ENCODE peak calls at places on chromosome 7, in eight cellular contexts. J, A, R, Y, L, B, V and F are unnamed samples.

GRCh38 chr7:151836191-151836926 is 40.6 kb downstream of the PRKAG2 start:
- DNase-seq in V (no peak), B (no peak), R (no peak), Y (no peak), L (no peak), J (no peak), A (no peak), F (peak; percentile 36)

GRCh38 chr7:132394283-132395003 is 181.8 kb downstream of the PLXNA4 start:
- DNase-seq in J (no peak), L (no peak), A (peak; percentile 31), B (peak; percentile 22), Y (no peak), R (peak; percentile 36), V (peak; percentile 47), F (no peak)

GRCh38 chr7:30992414-30992813 is 28.7 kb downstream of the GHRHR start:
- DNase-seq in R (no peak), V (no peak), A (no peak), Y (no peak), J (no peak), B (no peak), L (no peak), F (no peak)

GRCh38 chr7:155183655-155184054 is 113.5 kb downstream of the HTR5A start:
- DNase-seq in A (no peak), L (no peak), B (no peak), Y (no peak), J (no peak), V (no peak), R (no peak), F (no peak)

GRCh38 chr7:26374665-26375373 is 83.2 kb downstream of the SNX10 start:
- DNase-seq in B (no peak), V (no peak), L (no peak), A (no peak), Y (no peak), R (no peak), J (no peak), F (no peak)

GRCh38 chr7:45582868-45583277 is 8.7 kb downstream of the ADCY1 start:
- DNase-seq in A (no peak), J (no peak), B (no peak), Y (no peak), V (peak; percentile 57), L (peak; percentile 78), R (no peak), F (no peak)

GRCh38 chr7:100220833-100221718 is 1.3 kb downstream of the PVRIG start:
- DNase-seq in L (no peak), B (no peak), Y (no peak), R (peak; percentile 94), J (no peak), A (no peak), V (no peak), F (peak; percentile 60)

GRCh38 chr7:44748948-44749731 is 493 bp downstream of the ZMIZ2 start:
- DNase-seq in B (no peak), L (no peak), A (no peak), J (no peak), R (peak; percentile 60), V (peak; percentile 36), Y (no peak), F (no peak)

GRCh38 chr7:158061884-158062656 is 525.6 kb downstream of the PTPRN2 start:
- DNase-seq in L (no peak), R (no peak), J (peak; percentile 38), V (no peak), Y (no peak), B (no peak), A (no peak), F (peak; percentile 39)

GRCh38 chr7:118186491-118186890 is 2.5 kb downstream of the LSM8 start:
- DNase-seq in B (no peak), A (no peak), Y (no peak), V (no peak), L (no peak), J (no peak), R (no peak), F (no peak)

GRCh38 chr7:71155236-71155635 is 23.3 kb downstream of the GALNT17 start:
- DNase-seq in J (no peak), Y (no peak), B (no peak), A (no peak), V (no peak), L (no peak), R (no peak), F (no peak)

GRCh38 chr7:155219947-155220769 is 77.5 kb upstream of the INSIG1 start:
- DNase-seq in J (no peak), Y (no peak), R (no peak), A (no peak), L (peak; percentile 71), V (no peak), B (no peak), F (peak; percentile 66)

GRCh38 chr7:94418851-94419250 is 24.2 kb downstream of the COL1A2 start:
- DNase-seq in L (no peak), B (no peak), Y (no peak), A (peak; percentile 11), V (no peak), R (no peak), J (no peak), F (no peak)

GRCh38 chr7:81161459-81162075 is 242.7 kb upstream of the SEMA3C start:
- DNase-seq in A (peak; percentile 86), L (no peak), J (no peak), R (no peak), Y (peak; percentile 89), B (peak; percentile 76), V (no peak), F (no peak)

GRCh38 chr7:34673066-34673465 is 15.0 kb downstream of the NPSR1 start:
- DNase-seq in Y (no peak), R (no peak), J (no peak), A (no peak), B (no peak), L (no peak), V (no peak), F (no peak)

GRCh38 chr7:36287371-36288241 is 102.1 kb upstream of the ANLN start:
- DNase-seq in R (peak; percentile 41), V (no peak), J (no peak), B (no peak), L (no peak), Y (no peak), A (no peak), F (peak; percentile 76)

GRCh38 chr7:36295090-36295489 is 94.6 kb upstream of the ANLN start:
- DNase-seq in A (no peak), V (no peak), B (no peak), J (no peak), L (no peak), Y (no peak), R (no peak), F (no peak)

GRCh38 chr7:36289833-36290661 is 99.6 kb upstream of the ANLN start:
- DNase-seq in Y (peak; percentile 67), L (no peak), R (no peak), A (no peak), B (no peak), V (no peak), J (no peak), F (no peak)

GRCh38 chr7:36288501-36288900 is 101.2 kb upstream of the ANLN start:
- DNase-seq in L (no peak), B (no peak), V (no peak), J (no peak), R (no peak), A (no peak), Y (no peak), F (no peak)

DNA sequence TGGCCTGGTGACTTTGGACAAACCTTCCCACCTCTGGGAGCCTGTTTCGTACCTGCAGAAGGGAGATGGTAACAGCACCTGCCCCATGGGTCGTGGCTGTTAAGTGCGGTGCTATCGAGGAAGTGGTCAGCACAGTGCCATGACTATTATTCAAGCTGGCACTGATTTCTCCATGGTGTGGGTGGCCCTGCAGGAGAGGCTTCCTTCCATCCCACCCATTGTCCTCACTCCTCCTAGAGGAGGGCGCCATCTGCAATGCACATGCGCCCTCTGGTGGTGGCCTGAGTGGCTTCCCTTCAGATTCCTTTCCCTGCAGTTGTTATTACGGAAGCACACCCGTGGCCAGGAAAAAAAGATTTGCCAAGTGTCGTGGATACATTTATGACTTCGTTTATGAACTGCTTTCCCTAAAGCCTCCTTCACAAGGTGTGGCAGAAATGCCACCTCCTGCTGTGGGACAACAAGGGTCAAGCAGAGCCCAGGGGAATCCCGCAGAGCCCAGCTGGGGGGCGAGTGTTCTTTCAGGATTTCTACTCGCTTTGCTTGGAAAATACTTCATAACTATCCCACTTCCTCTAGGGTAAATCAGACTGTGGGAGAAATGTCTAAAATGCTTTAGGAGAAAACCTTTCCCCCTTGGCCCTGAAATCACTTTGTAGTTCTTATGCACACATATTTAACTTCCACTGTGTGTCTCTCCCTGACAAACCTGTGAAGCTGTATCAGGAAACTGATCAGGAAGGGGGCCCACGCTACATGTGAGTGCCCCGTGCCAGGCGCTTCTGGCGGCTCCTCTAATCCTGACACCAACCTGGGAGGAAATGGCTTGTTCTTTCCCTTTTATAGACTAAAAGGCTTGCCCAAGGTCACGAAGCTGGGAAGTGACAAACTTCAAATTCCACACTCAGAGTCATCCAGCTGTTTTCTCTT is 98.0 kb upstream of the ANLN start:
- DNase-seq in L (peak; percentile 87), Y (peak; percentile 37), J (peak; percentile 90), V (peak; percentile 90), R (peak; percentile 63), B (peak; percentile 87), A (peak; percentile 92), F (peak; percentile 96)
- H3K4me3 ChIP-seq in L (no peak overlapping the region), Y (no peak overlapping the region), J (peak overlapping the region; percentile 40), V (no peak overlapping the region), R (peak overlapping the region; percentile 61), B (peak overlapping the region; percentile 71), A (no peak overlapping the region), F (no peak overlapping the region)

GRCh38 chr7:73537051-73537450 is 15.0 kb upstream of the BAZ1B start:
- DNase-seq in Y (no peak), J (no peak), A (no peak), L (no peak), R (no peak), B (no peak), V (no peak), F (peak; percentile 71)
- H3K36me3 ChIP-seq in Y (peaks cover 3% of the 10 kb centered on the region), J (peaks cover 65% of the 10 kb centered on the region), A (peaks cover 36% of the 10 kb centered on the region), L (peaks cover 13% of the 10 kb centered on the region), R (peaks cover 9% of the 10 kb centered on the region), B (peaks cover 48% of the 10 kb centered on the region), V (peaks cover 11% of the 10 kb centered on the region), F (no peaks in the 10 kb centered on the region)

DNA sequence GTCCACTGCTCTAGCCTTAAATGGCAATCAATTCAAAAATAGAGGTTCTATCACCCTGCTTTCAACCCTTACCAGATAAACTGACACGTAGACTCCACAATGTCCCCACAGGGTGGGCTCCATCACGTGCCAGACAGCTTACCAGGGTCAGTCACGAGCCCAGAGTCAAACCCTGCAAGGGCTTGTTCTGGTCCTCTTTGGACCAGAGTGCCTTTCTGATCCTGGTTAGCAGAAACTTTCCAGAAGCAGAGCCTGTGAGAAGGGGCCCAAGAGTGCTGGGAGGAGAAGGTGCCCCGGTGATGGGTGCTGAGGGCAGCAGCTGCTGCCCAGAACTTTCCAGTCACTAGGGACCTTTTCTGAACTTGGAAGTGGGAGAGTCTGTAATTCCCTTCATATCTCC is 354 bp upstream of the GIMAP5 start:
- DNase-seq in L (no peak), Y (no peak), R (no peak), J (no peak), B (no peak), V (no peak), A (no peak), F (no peak)
- H3K4me3 ChIP-seq in L (no peak overlapping the region), Y (no peak overlapping the region), R (no peak overlapping the region), J (peak overlapping the region; percentile 61), B (no peak overlapping the region), V (no peak overlapping the region), A (no peak overlapping the region), F (no peak overlapping the region)

DNA sequence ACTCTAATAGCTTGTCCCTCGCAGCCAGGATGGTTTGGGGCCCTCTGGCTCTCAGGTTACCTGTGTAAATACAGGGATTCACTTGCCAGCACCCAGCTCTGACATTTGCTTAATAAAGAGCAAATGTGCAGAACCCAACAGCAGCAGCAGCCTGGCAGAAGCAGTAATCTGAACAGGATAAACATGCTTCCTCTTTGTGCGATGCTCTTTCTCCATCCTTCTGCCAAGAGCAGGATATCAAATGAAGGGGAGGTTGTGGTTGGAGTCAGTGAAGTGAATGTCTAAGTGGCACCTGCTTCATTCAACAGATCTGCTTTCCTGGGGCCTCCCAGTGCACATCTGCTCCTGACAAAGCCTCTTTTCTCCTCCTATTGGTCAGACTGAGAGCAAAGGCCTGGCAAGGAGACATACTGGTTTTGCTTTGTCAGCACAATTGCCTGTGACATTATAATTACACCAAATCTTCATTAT is 130.3 kb downstream of the NRF1 start:
- DNase-seq in A (no peak), B (no peak), V (peak; percentile 47), J (no peak), Y (no peak), L (peak; percentile 58), R (peak; percentile 62), F (no peak)
- H3K36me3 ChIP-seq in A (no peaks in the 10 kb centered on the region), B (no peaks in the 10 kb centered on the region), V (peaks cover 6% of the 10 kb centered on the region), J (peaks cover 40% of the 10 kb centered on the region), Y (no peaks in the 10 kb centered on the region), L (peaks cover 3% of the 10 kb centered on the region), R (no peaks in the 10 kb centered on the region), F (peaks cover under 1% of the 10 kb centered on the region)